ENCODE peak calls at places on chromosomes 1 and 21, in six cellular contexts. B is GM12891, Y is K562, U is GM12878, G is HepG2, D is H1. P is an unnamed sample.

GRCh38 chr1:225437710-225438437 is 10.0 kb upstream of the LBR start:
- DNase-seq in B (no peak), Y (peak), U (no peak), G (no peak), D (no peak), P (no peak)

GRCh38 chr1:243438815-243439214 is 183.0 kb downstream of the SDCCAG8 start:
- DNase-seq in B (no peak), Y (no peak), U (no peak), G (no peak), D (no peak), P (no peak)

GRCh38 chr1:78333426-78334012 is 157.3 kb upstream of the PTGFR start:
- DNase-seq in B (no peak), Y (peak), U (no peak), G (peak), D (no peak), P (no peak)

GRCh38 chr1:202623075-202623474 is 87.2 kb downstream of the SYT2 start:
- DNase-seq in B (no peak), Y (peak), U (no peak), G (no peak), D (no peak), P (no peak)

GRCh38 chr1:115356356-115356755 is 18.3 kb upstream of the NGF start:
- DNase-seq in B (no peak), Y (no peak), U (no peak), G (no peak), D (no peak), P (no peak)

GRCh38 chr1:225449774-225450173 is 21.9 kb upstream of the LBR start:
- DNase-seq in B (no peak), Y (no peak), U (no peak), G (no peak), D (no peak), P (no peak)

GRCh38 chr1:8922962-8923361 is 22.7 kb upstream of the CA6 start:
- DNase-seq in B (no peak), Y (no peak), U (no peak), G (no peak), D (no peak), P (no peak)

GRCh38 chr1:231118704-231119453 is 43.0 kb upstream of the TRIM67 start:
- DNase-seq in B (no peak), Y (no peak), U (no peak), G (no peak), D (no peak), P (no peak)

GRCh38 chr1:205597691-205598314 is 34.0 kb downstream of the ELK4 start:
- DNase-seq in B (no peak), Y (no peak), U (no peak), G (no peak), D (no peak), P (no peak)

GRCh38 chr1:116909511-116910378 is at the start of gene PTGFRN:
- DNase-seq in B (peak), Y (peak), U (no peak), G (no peak), D (peak), P (peak)

GRCh38 chr1:203796223-203796747 is 862 bp downstream of the ZBED6 start:
- DNase-seq in B (no peak), Y (no peak), U (peak), G (peak), D (no peak), P (no peak)

GRCh38 chr1:151311589-151312331 is 15.5 kb downstream of the PI4KB start:
- DNase-seq in B (no peak), Y (peak), U (no peak), G (peak), D (no peak), P (no peak)

GRCh38 chr1:89833183-89834077 is 12.6 kb downstream of the LRRC8D start:
- DNase-seq in B (no peak), Y (no peak), U (no peak), G (peak), D (no peak), P (no peak)

GRCh38 chr1:243267346-243268283 is 11.8 kb downstream of the SDCCAG8 start:
- DNase-seq in B (no peak), Y (no peak), U (no peak), G (no peak), D (no peak), P (no peak)

GRCh38 chr1:186680031-186681012 is at the start of gene PTGS2:
- DNase-seq in B (peak), Y (no peak), U (peak), G (no peak), D (peak), P (peak)

GRCh38 chr1:65310078-65310587 is 790 bp downstream of the DNAJC6 start:
- DNase-seq in B (no peak), Y (peak), U (no peak), G (no peak), D (peak), P (no peak)

GRCh38 chr1:59520194-59520593 is 223.3 kb downstream of the FGGY start:
- DNase-seq in B (no peak), Y (no peak), U (no peak), G (no peak), D (no peak), P (no peak)

GRCh38 chr1:223628233-223628632 is 37.3 kb downstream of the CAPN8 start:
- DNase-seq in B (peak), Y (peak), U (no peak), G (peak), D (peak), P (peak)

GRCh38 chr1:178575611-178576331 is 62.9 kb downstream of the TEX35 start:
- DNase-seq in B (no peak), Y (no peak), U (peak), G (no peak), D (no peak), P (no peak)

GRCh38 chr1:14929547-14930223 is 223.9 kb upstream of the TMEM51 start:
- DNase-seq in B (no peak), Y (peak), U (no peak), G (no peak), D (no peak), P (no peak)

GRCh38 chr21:44849616-44850130 is 23.8 kb downstream of the PTTG1IP start:
- DNase-seq in B (no peak), Y (no peak), U (no peak), G (no peak), D (no peak), P (no peak)

GRCh38 chr1:225886159-225887029 is 2.6 kb downstream of the LEFTY1 start:
- DNase-seq in B (no peak), Y (no peak), U (no peak), G (peak), D (no peak), P (no peak)

GRCh38 chr1:101115112-101115511 is 89.5 kb upstream of the DPH5 start:
- DNase-seq in B (no peak), Y (no peak), U (no peak), G (no peak), D (no peak), P (no peak)

GRCh38 chr1:187691439-187691838 is 862.7 kb downstream of the PLA2G4A start:
- DNase-seq in B (no peak), Y (no peak), U (no peak), G (peak), D (no peak), P (no peak)

GRCh38 chr1:101993703-101994102 is 3.0 kb downstream of the OLFM3 start:
- DNase-seq in B (no peak), Y (no peak), U (no peak), G (no peak), D (no peak), P (no peak)

GRCh38 chr1:93108335-93108734 is 29.3 kb downstream of the MTF2 start:
- DNase-seq in B (no peak), Y (no peak), U (no peak), G (no peak), D (no peak), P (no peak)

GRCh38 chr1:214685906-214686305 is 82.9 kb downstream of the CENPF start:
- DNase-seq in B (no peak), Y (no peak), U (no peak), G (no peak), D (no peak), P (no peak)

GRCh38 chr1:15362096-15362736 is 47.5 kb upstream of the EFHD2 start:
- DNase-seq in B (no peak), Y (no peak), U (no peak), G (no peak), D (no peak), P (no peak)

GRCh38 chr1:187689137-187689536 is 860.4 kb downstream of the PLA2G4A start:
- DNase-seq in B (no peak), Y (no peak), U (no peak), G (no peak), D (no peak), P (no peak)

GRCh38 chr1:10399487-10399917 is 638 bp downstream of the PGD start:
- DNase-seq in B (no peak), Y (no peak), U (no peak), G (peak), D (no peak), P (no peak)

GRCh38 chr1:169812131-169812530 is 17.4 kb upstream of the METTL18 start:
- DNase-seq in B (no peak), Y (no peak), U (no peak), G (no peak), D (no peak), P (no peak)

GRCh38 chr1:61077676-61078521 is 4.5 kb upstream of the NFIA start:
- DNase-seq in B (peak), Y (peak), U (peak), G (peak), D (no peak), P (no peak)

GRCh38 chr1:47371016-47371517 is 37.5 kb downstream of the CMPK1 start:
- DNase-seq in B (no peak), Y (no peak), U (no peak), G (no peak), D (no peak), P (no peak)

GRCh38 chr1:190179817-190180216 is 297.8 kb downstream of the BRINP3 start:
- DNase-seq in B (no peak), Y (no peak), U (no peak), G (peak), D (no peak), P (no peak)

GRCh38 chr1:205444931-205445652 is 10.8 kb downstream of the BLACAT1 start:
- DNase-seq in B (no peak), Y (no peak), U (no peak), G (no peak), D (no peak), P (no peak)

DNA sequence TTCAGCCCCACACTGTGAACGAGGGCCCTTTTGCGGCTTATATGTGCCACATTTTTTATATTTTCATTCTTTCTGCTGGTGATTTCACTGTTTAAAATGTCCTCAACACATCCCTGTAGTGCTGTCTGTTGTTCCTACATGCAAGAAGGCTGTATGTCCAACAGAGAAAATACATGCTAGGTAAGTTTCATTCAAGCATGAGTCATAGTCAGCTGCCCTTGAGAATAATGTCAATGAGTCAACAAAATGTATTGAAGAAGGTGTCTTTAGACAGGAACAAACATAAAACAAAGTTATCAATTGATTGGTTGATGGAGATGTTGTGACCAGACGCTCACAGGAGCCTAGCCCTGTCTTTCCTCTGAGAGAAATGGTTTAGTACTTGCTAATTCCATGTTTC is 553.4 kb downstream of the PLPP3 start:
- DNase-seq in B (no peak), Y (no peak), U (no peak), G (peak), D (no peak), P (no peak)
- TF ChIP-seq TAF1 in B (no peak), Y (no peak), U (no peak), G (no peak), D (no peak), P (no peak)

GRCh38 chr1:6602669-6603423 is at the start of gene KLHL21:
- DNase-seq in B (peak), Y (peak), U (no peak), G (peak), D (no peak), P (peak)

GRCh38 chr1:6601865-6602668 is 602 bp downstream of the KLHL21 start:
- DNase-seq in B (no peak), Y (no peak), U (no peak), G (no peak), D (no peak), P (peak)

GRCh38 chr1:6599141-6599975 is 3.3 kb downstream of the KLHL21 start:
- DNase-seq in B (no peak), Y (no peak), U (no peak), G (no peak), D (no peak), P (no peak)

GRCh38 chr1:6601049-6601864 is 1.4 kb downstream of the KLHL21 start:
- DNase-seq in B (no peak), Y (peak), U (no peak), G (peak), D (no peak), P (peak)

GRCh38 chr1:6600410-6601048 is 2.1 kb downstream of the KLHL21 start:
- DNase-seq in B (no peak), Y (no peak), U (no peak), G (no peak), D (no peak), P (no peak)
- TF ChIP-seq POLR2A in B (no peak), Y (peak), U (no peak), G (no peak), D (no peak), P (no peak)

GRCh38 chr1:40385437-40386310 is 12.1 kb downstream of the SMAP2 start:
- DNase-seq in B (no peak), Y (no peak), U (peak), G (no peak), D (no peak), P (no peak)
- TF ChIP-seq TAF1 in B (peak), Y (no peak), U (peak), G (no peak), D (no peak), P (no peak)

DNA sequence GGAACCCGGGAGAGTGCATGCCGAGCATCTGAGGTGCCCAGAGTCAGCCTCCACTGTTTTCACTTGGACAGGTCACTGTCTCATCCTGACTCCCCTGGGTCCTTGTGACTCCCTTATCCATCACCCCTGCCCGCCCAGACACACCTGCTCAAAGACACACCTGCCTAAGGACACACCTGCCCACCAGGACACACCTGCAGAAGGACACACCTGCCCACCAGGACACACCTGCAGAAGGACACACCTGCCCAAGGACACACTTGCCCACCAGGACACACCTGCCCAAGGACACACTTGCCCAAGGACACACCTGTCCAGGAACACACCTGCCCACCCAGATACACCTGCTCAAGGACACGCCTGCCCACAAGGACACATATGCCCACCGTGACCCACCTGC is 70.8 kb upstream of the ARHGEF16 start:
- DNase-seq in B (no peak), Y (no peak), U (no peak), G (no peak), D (no peak), P (no peak)
- TF ChIP-seq POLR2A in B (no peak), Y (no peak), U (no peak), G (no peak), D (no peak), P (no peak)

DNA sequence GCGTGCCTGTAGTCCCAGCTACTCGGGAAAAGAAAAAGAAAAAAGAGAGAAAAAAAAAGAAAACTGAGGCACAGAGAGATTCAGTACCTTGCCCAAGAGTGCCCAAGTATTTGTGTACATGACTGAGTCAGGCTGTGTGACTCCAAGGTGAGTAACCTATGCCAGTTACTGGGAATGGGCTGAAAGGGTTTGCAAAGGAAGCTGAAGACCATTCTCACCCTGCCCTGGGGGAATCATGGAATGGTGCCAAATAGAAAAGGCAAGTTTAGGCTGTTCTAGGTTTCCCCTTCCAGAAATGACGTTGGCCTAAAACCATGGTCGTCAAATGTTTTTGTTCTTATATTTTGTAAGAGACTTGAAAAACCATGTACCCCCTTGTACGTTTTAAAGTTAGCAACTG is 37.9 kb upstream of the LRIG2 start:
- DNase-seq in B (no peak), Y (no peak), U (no peak), G (no peak), D (no peak), P (no peak)
- TF ChIP-seq TAF1 in B (no peak), Y (no peak), U (no peak), G (no peak), D (no peak), P (no peak)

GRCh38 chr1:161726631-161727342 is 5.4 kb downstream of the FCRLB start:
- DNase-seq in B (peak), Y (peak), U (no peak), G (peak), D (no peak), P (peak)

GRCh38 chr1:161725888-161726630 is 4.7 kb downstream of the FCRLB start:
- DNase-seq in B (no peak), Y (peak), U (no peak), G (peak), D (no peak), P (peak)

GRCh38 chr1:161728376-161729226 is 7.3 kb downstream of the FCRLB start:
- DNase-seq in B (no peak), Y (no peak), U (no peak), G (no peak), D (no peak), P (no peak)

GRCh38 chr1:161730050-161730564 is 8.8 kb downstream of the FCRLB start:
- DNase-seq in B (no peak), Y (no peak), U (no peak), G (no peak), D (no peak), P (no peak)

GRCh38 chr1:161727343-161727924 is 6.1 kb downstream of the FCRLB start:
- DNase-seq in B (no peak), Y (no peak), U (no peak), G (no peak), D (no peak), P (no peak)
- TF ChIP-seq POLR2A in B (no peak), Y (no peak), U (no peak), G (no peak), D (no peak), P (no peak)

DNA sequence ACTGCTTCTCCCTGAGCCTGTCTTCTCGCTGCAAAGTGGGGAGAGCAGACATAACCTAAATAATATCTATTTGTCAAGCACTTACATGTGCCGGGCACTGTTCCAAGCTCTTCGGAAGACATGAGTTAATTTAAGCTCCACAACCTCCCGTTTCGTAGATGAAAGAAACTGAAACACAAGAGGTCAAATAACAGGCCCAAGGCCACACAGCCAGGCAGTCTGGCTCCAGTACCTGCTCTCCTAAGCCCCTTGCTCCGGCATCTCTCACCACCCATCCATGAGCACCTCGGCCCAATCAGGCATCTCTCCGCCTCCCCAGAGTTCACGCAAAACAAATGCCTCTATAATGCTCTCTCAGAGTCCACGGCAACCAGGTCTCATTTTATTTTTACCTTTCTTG is 65.4 kb downstream of the TAS1R2 start:
- DNase-seq in B (no peak), Y (no peak), U (no peak), G (peak), D (no peak), P (no peak)
- TF ChIP-seq TAF1 in B (no peak), Y (no peak), U (no peak), G (no peak), D (no peak), P (no peak)

DNA sequence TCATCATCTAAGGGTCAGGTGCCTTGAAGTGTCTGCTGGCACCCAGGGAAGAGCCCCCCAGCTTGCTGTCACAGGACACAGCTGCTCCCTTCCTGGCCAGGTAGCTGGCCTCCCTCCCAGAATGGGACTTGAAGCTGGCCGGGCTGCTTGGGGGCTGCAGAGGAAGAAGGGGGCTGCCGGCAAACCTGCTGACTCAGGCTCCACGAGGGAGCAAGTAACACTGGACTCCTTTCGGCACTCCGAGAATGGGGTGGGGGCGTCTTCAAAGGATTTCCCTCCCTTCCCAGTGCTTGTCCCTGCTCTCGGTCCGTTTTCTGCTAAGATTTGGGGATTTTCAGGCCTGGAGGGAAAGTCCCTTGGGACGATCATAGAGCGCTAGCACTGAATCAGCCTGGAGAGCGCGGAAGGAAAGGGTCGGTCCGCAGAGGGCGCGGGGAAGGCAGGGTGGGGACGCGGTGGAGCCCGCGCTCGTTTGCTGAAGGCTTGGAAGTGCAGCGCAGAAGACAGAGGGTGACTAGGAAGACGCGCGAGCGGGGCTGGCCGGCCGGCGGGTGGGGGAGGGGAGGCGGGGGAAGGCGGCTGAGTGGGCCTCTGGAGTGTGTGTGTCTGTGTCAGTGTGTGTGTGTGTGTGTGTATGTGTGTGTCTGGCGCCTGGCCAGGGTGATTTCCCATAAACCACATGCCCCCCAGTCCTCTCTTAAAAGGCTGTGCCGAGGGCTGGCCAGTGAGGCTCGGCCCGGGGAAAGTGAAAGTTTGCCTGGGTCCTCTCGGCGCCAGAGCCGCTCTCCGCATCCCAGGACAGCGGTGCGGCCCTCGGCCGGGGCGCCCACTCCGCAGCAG is at the start of gene CSF1:
- DNase-seq in B (peak), Y (peak), U (peak), G (no peak), D (no peak), P (peak)
- TF ChIP-seq POLR2A in B (no peak), Y (peak), U (peak), G (peak), D (no peak), P (peak)